ENCODE peak calls at places on chromosomes 1 and 21, in five cellular contexts. T is effector memory CD4-positive, alpha-beta T cell; R is prostate gland; Z is left lung; J is psoas muscle. E is an unnamed sample.
A peak's percentile ranks its signal among the peaks of the same experiment; 100 is the strongest.

GRCh38 chr1:59688976-59689375 is 125.8 kb upstream of the HOOK1 start:
- DNase-seq in T (no peak), R (no peak), Z (no peak), J (no peak), E (no peak)

GRCh38 chr21:43574741-43575465 is 84.4 kb downstream of the HSF2BP start:
- DNase-seq in T (no peak), R (no peak), Z (peak; percentile 83), J (peak; percentile 38), E (peak; percentile 75)

GRCh38 chr1:163315773-163316374 is 5.9 kb upstream of the NUF2 start:
- DNase-seq in T (no peak), R (no peak), Z (no peak), J (no peak), E (peak; percentile 51)

GRCh38 chr1:58683519-58683918 is 16.3 kb downstream of the MYSM1 start:
- DNase-seq in T (no peak), R (no peak), Z (no peak), J (no peak), E (no peak)

GRCh38 chr1:186292875-186293274 is 82.2 kb downstream of the TPR start:
- DNase-seq in T (no peak), R (no peak), Z (no peak), J (no peak), E (no peak)

GRCh38 chr1:70764747-70765146 is 282.9 kb downstream of the PTGER3 start:
- DNase-seq in T (no peak), R (no peak), Z (no peak), J (no peak), E (no peak)

GRCh38 chr1:52348704-52349301 is 17.2 kb downstream of the CC2D1B start:
- DNase-seq in T (no peak), R (peak; percentile 17), Z (no peak), J (no peak), E (peak; percentile 64)

GRCh38 chr1:19620786-19621185 is 23.3 kb upstream of the NBL1 start:
- DNase-seq in T (no peak), R (no peak), Z (no peak), J (no peak), E (no peak)

GRCh38 chr1:8667869-8668595 is 149.4 kb downstream of the RERE start:
- DNase-seq in T (no peak), R (no peak), Z (no peak), J (no peak), E (no peak)

GRCh38 chr1:238892612-238893011 is 493.8 kb upstream of the CHRM3 start:
- DNase-seq in T (no peak), R (no peak), Z (no peak), J (no peak), E (no peak)

GRCh38 chr1:162500805-162501204 is 3.2 kb downstream of the UHMK1 start:
- DNase-seq in T (no peak), R (peak; percentile 15), Z (no peak), J (no peak), E (no peak)

GRCh38 chr1:47225430-47226100 is 6.5 kb downstream of the TAL1 start:
- DNase-seq in T (no peak), R (no peak), Z (peak; percentile 81), J (no peak), E (no peak)

GRCh38 chr1:39568208-39568607 is 8.4 kb downstream of the PABPC4 start:
- DNase-seq in T (no peak), R (no peak), Z (no peak), J (no peak), E (no peak)

GRCh38 chr1:204420039-204421004 is 8.7 kb upstream of the PPP1R15B start:
- DNase-seq in T (no peak), R (no peak), Z (no peak), J (no peak), E (no peak)

GRCh38 chr1:8780405-8780804 is 37.0 kb downstream of the RERE start:
- DNase-seq in T (no peak), R (no peak), Z (no peak), J (no peak), E (no peak)

GRCh38 chr1:41383094-41383852 is 22.0 kb downstream of the FOXO6 start:
- DNase-seq in T (no peak), R (no peak), Z (no peak), J (no peak), E (no peak)

GRCh38 chr1:41382531-41383090 is 21.4 kb downstream of the FOXO6 start:
- DNase-seq in T (no peak), R (peak; percentile 52), Z (no peak), J (peak; percentile 64), E (no peak)

GRCh38 chr1:41380979-41381690 is 19.9 kb downstream of the FOXO6 start:
- DNase-seq in T (no peak), R (no peak), Z (no peak), J (peak; percentile 67), E (peak; percentile 71)

GRCh38 chr1:41380195-41380594 is 19.0 kb downstream of the FOXO6 start:
- DNase-seq in T (no peak), R (no peak), Z (no peak), J (no peak), E (no peak)

GRCh38 chr1:41381691-41382530 is 20.7 kb downstream of the FOXO6 start:
- DNase-seq in T (no peak), R (no peak), Z (peak; percentile 84), J (peak; percentile 63), E (no peak)
- H3K4me3 ChIP-seq in T (peak overlapping the region; percentile 42), R (peak overlapping the region; percentile 54), Z (peak overlapping the region; percentile 48), J (peak overlapping the region; percentile 64), E (no peak overlapping the region)

GRCh38 chr1:27161594-27161993 is 6.7 kb upstream of the SLC9A1 start:
- DNase-seq in T (no peak), R (no peak), Z (no peak), J (no peak), E (no peak)
- H3K27ac ChIP-seq in T (no peak overlapping the region), R (no peak overlapping the region), Z (no peak overlapping the region), J (no peak overlapping the region), E (no peak overlapping the region)

GRCh38 chr1:160398823-160399222 is 1.5 kb upstream of the VANGL2 start:
- DNase-seq in T (no peak), R (no peak), Z (no peak), J (no peak), E (no peak)
- H3K4me3 ChIP-seq in T (no peak overlapping the region), R (no peak overlapping the region), Z (no peak overlapping the region), J (no peak overlapping the region), E (no peak overlapping the region)

GRCh38 chr1:241357366-241358305 is 631 bp upstream of the RGS7 start:
- DNase-seq in T (no peak), R (no peak), Z (no peak), J (no peak), E (no peak)
- H3K27ac ChIP-seq in T (no peak overlapping the region), R (no peak overlapping the region), Z (no peak overlapping the region), J (no peak overlapping the region), E (no peak overlapping the region)

GRCh38 chr1:85575363-85575995 is 5.1 kb upstream of the CCN1 start:
- DNase-seq in T (no peak), R (no peak), Z (no peak), J (no peak), E (no peak)
- H3K4me3 ChIP-seq in T (no peak overlapping the region), R (no peak overlapping the region), Z (no peak overlapping the region), J (no peak overlapping the region), E (no peak overlapping the region)

DNA sequence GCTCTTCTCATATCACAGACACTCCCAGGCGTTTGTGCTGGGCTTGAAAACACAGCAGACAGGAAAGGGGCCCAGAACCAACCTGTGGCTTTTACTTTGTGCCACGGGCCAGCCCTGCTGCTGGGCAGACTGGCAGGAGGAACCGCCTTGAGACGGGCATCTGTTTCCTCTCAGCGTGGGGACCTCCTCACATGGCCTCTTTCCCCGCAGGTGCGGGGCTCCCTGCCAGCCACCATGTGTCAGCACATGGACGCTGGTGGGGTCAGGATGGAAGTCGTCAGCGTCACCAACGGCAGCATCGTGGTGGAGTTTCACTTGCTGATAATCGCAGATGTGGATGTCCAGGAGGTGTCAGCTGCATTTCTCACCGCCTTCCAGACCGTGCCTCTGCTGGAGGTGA is 47.8 kb downstream of the UMODL1 start:
- DNase-seq in T (no peak), R (no peak), Z (peak; percentile 70), J (no peak), E (no peak)
- H3K27ac ChIP-seq in T (no peak overlapping the region), R (no peak overlapping the region), Z (no peak overlapping the region), J (no peak overlapping the region), E (no peak overlapping the region)

GRCh38 chr1:42817976-42818375 is 779 bp upstream of the SVBP start:
- DNase-seq in T (no peak), R (no peak), Z (no peak), J (no peak), E (no peak)
- H3K4me3 ChIP-seq in T (no peak overlapping the region), R (no peak overlapping the region), Z (no peak overlapping the region), J (peak overlapping the region; percentile 78), E (peak overlapping the region; percentile 98)

DNA sequence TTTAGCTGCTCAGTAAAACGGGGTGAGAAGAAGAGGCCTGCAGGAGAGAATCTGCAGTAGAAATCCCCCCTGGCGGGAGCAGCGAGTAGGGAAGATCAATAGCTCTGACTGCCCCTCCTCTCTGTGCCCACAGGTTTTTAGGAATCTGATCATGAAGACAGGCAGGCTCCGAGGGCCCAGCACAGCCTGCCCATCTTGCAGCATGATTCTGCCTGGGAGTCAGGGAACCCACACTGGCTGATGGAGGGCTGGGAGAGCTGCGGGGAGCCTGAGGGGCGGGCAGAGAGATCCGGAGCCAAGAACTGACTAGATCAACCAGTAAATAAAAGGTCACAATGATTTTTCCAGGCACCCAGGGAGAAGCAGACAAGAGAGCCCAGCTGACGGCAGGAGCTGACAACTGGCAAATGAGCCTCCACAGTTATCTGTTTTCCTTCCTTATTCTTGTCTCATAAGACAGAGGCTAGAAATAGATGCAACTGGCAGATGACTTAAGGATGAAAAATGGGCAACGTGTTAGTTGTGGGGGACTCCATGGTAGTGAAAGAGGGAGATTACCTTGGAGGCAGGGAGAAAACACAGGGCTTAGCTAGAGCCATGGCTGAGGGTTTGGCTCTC is 116.3 kb downstream of the PLXNA2 start:
- DNase-seq in T (no peak), R (no peak), Z (no peak), J (no peak), E (no peak)
- H3K27ac ChIP-seq in T (no peak overlapping the region), R (no peak overlapping the region), Z (no peak overlapping the region), J (peak overlapping the region; percentile 13), E (no peak overlapping the region)

DNA sequence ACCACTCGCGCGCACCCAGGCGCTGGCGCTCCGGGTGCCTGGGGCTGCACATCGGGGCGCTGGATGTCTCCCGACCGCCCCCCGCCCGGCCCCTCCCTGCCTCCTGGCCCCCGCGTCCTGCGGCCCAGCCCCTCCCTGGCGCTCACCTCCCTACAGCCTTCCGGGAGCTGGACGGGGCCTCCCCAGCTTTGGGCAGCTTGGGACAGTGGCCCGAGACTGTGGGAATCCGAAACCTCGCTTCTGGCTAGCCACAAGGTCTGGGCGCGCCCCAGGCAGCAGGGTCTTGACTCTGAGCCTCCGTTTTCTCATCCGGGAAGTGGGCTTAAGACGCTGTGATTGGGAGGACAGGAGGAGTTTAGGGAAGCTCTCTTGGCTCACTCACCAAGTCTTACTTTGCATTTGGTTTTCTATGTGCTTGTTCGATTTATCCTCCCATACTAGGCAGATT is 713 bp upstream of the WNT4 start:
- DNase-seq in T (no peak), R (peak; percentile 21), Z (no peak), J (no peak), E (peak; percentile 47)
- H3K4me3 ChIP-seq in T (no peak overlapping the region), R (peak overlapping the region; percentile 39), Z (peak overlapping the region; percentile 22), J (peak overlapping the region; percentile 67), E (peak overlapping the region; percentile 51)

DNA sequence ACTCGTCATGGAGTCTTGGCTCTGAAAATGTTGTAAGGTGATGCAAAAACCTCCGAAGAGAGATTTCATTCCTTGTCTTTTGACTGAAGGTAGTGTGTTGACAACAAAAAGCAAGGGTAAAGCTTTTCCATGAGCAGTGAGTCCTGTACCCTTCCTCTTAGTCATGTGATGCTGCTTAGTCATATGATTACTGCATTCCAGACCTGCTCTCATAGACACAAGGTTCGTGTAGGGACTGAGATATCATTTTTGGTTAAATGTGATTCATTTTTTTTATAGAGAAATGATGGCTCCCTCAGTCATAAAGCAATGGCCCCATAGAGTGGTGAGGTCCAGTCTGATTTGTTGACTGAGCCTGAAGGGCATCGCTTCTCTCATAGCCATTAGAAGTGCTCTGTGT is 9.2 kb downstream of the KCNJ6 start:
- DNase-seq in T (no peak), R (no peak), Z (no peak), J (no peak), E (no peak)
- H3K27ac ChIP-seq in T (no peak overlapping the region), R (no peak overlapping the region), Z (no peak overlapping the region), J (no peak overlapping the region), E (no peak overlapping the region)